ENCODE peak calls at places on chromosomes 16 and 17, in seven cellular contexts. K is GM10248, E is substantia nigra, R is DMS 273 treated with DMSO at 0.1 percent for 48 hours, M is GM12865, F is GM03348, S is lower lobe of right lung. A is an unnamed sample.

GRCh38 chr17:63838586-63839184 is 3.8 kb downstream of the SMARCD2 start:
- DNase-seq in E (peak), M (no peak), S (peak), F (peak), K (no peak), R (no peak), A (no peak)

GRCh38 chr16:56684256-56684925 is 2.1 kb downstream of the MT1X start:
- DNase-seq in K (no peak), E (peak), S (no peak), F (peak), R (no peak), M (no peak), A (no peak)

GRCh38 chr16:51870460-51870859 is 676.5 kb downstream of the TOX3 start:
- DNase-seq in R (no peak), M (no peak), E (no peak), F (no peak), K (no peak), S (no peak), A (no peak)

GRCh38 chr17:70527364-70527888 is 358.1 kb downstream of the KCNJ2 start:
- DNase-seq in S (no peak), R (no peak), F (no peak), K (peak), E (no peak), M (no peak), A (no peak)

GRCh38 chr17:78804777-78805176 is 22.7 kb upstream of the CYTH1 start:
- DNase-seq in F (no peak), K (no peak), M (peak), E (no peak), R (no peak), S (no peak), A (no peak)

GRCh38 chr16:2524339-2524938 is 4.3 kb downstream of the AMDHD2 start:
- DNase-seq in K (no peak), R (no peak), E (no peak), S (no peak), F (no peak), M (no peak), A (no peak)

GRCh38 chr17:68821860-68822693 is 133.1 kb downstream of the ABCA8 start:
- DNase-seq in R (no peak), S (no peak), M (no peak), K (no peak), E (no peak), F (peak), A (peak)

GRCh38 chr16:1027416-1027815 is 45.1 kb upstream of the SSTR5 start:
- DNase-seq in M (no peak), R (no peak), S (no peak), E (peak), F (no peak), K (no peak), A (no peak)

GRCh38 chr16:67982011-67982696 is 1.9 kb upstream of the DPEP3 start:
- DNase-seq in M (no peak), E (no peak), K (no peak), F (no peak), R (no peak), S (no peak), A (no peak)

GRCh38 chr17:40526668-40527067 is 25.2 kb upstream of the TNS4 start:
- DNase-seq in E (no peak), M (no peak), S (no peak), F (peak), R (no peak), K (no peak), A (no peak)

GRCh38 chr17:83029571-83029970 is 49.8 kb upstream of the METRNL start:
- DNase-seq in R (no peak), E (no peak), F (no peak), K (no peak), S (no peak), M (no peak), A (no peak)

GRCh38 chr17:33370384-33370783 is 77.3 kb upstream of the ASIC2 start:
- DNase-seq in S (no peak), M (no peak), E (no peak), F (no peak), K (no peak), R (no peak), A (no peak)

GRCh38 chr16:87314990-87315420 is 2.2 kb downstream of the C16orf95 start:
- DNase-seq in E (no peak), F (no peak), M (no peak), S (no peak), R (peak), K (no peak), A (no peak)

GRCh38 chr17:18959071-18959844 is 7.3 kb downstream of the SLC5A10 start:
- DNase-seq in F (no peak), E (no peak), R (no peak), S (no peak), M (no peak), K (no peak), A (no peak)

A was measured in HS-5.